ENCODE peak calls at places on chromosomes 11 and 22, in nine cellular contexts. One of them, this sample, is unnamed.

GRCh38 chr22:25849514-25849913 is 107.5 kb downstream of the MYO18B start:
- DNase-seq in osteocyte: no peak
- DNase-seq in esophagus squamous epithelium: no peak
- DNase-seq in naive thymus-derived CD8-positive, alpha-beta T cell: no peak
- DNase-seq in T-helper 9 cell: no peak
- DNase-seq in HCT116: no peak
- DNase-seq in NB4: no peak
- DNase-seq in H54: no peak
- DNase-seq in frontal cortex: no peak
- DNase-seq in this sample: no peak

GRCh38 chr22:20517422-20517821 is 10.0 kb downstream of the MED15 start:
- DNase-seq in osteocyte: no peak
- DNase-seq in esophagus squamous epithelium: no peak
- DNase-seq in naive thymus-derived CD8-positive, alpha-beta T cell: no peak
- DNase-seq in T-helper 9 cell: no peak
- DNase-seq in HCT116: no peak
- DNase-seq in NB4: no peak
- DNase-seq in H54: no peak
- DNase-seq in frontal cortex: no peak
- DNase-seq in this sample: no peak

GRCh38 chr11:67045314-67045713 is 11.3 kb upstream of the RHOD start:
- DNase-seq in osteocyte: no peak
- DNase-seq in esophagus squamous epithelium: no peak
- DNase-seq in naive thymus-derived CD8-positive, alpha-beta T cell: no peak
- DNase-seq in T-helper 9 cell: no peak
- DNase-seq in HCT116: peak; percentile 64
- DNase-seq in NB4: peak; percentile 83
- DNase-seq in H54: peak; percentile 89
- DNase-seq in frontal cortex: no peak
- DNase-seq in this sample: no peak

GRCh38 chr11:32088117-32088941 is 2.5 kb upstream of the RCN1 start:
- DNase-seq in osteocyte: peak; percentile 86
- DNase-seq in esophagus squamous epithelium: no peak
- DNase-seq in naive thymus-derived CD8-positive, alpha-beta T cell: no peak
- DNase-seq in T-helper 9 cell: no peak
- DNase-seq in HCT116: no peak
- DNase-seq in NB4: peak; percentile 86
- DNase-seq in H54: peak; percentile 60
- DNase-seq in frontal cortex: peak; percentile 12
- DNase-seq in this sample: peak; percentile 13

GRCh38 chr11:62545437-62546243 is 966 bp downstream of the AHNAK start:
- DNase-seq in osteocyte: peak; percentile 97
- DNase-seq in esophagus squamous epithelium: no peak
- DNase-seq in naive thymus-derived CD8-positive, alpha-beta T cell: no peak
- DNase-seq in T-helper 9 cell: peak; percentile 71
- DNase-seq in HCT116: peak; percentile 75
- DNase-seq in NB4: peak; percentile 99
- DNase-seq in H54: peak; percentile 79
- DNase-seq in frontal cortex: peak; percentile 75
- DNase-seq in this sample: peak; percentile 71

GRCh38 chr11:1163911-1164735 is 6.4 kb downstream of the MUC5AC start:
- DNase-seq in osteocyte: no peak
- DNase-seq in esophagus squamous epithelium: no peak
- DNase-seq in naive thymus-derived CD8-positive, alpha-beta T cell: no peak
- DNase-seq in T-helper 9 cell: no peak
- DNase-seq in HCT116: no peak
- DNase-seq in NB4: no peak
- DNase-seq in H54: no peak
- DNase-seq in frontal cortex: no peak
- DNase-seq in this sample: no peak

GRCh38 chr11:134372536-134372935 is 39.5 kb downstream of the B3GAT1 start:
- DNase-seq in osteocyte: no peak
- DNase-seq in esophagus squamous epithelium: no peak
- DNase-seq in naive thymus-derived CD8-positive, alpha-beta T cell: no peak
- DNase-seq in T-helper 9 cell: no peak
- DNase-seq in HCT116: no peak
- DNase-seq in NB4: no peak
- DNase-seq in H54: no peak
- DNase-seq in frontal cortex: no peak
- DNase-seq in this sample: no peak

GRCh38 chr11:130465259-130465658 is 16.8 kb downstream of the ADAMTS15 start:
- DNase-seq in osteocyte: no peak
- DNase-seq in esophagus squamous epithelium: no peak
- DNase-seq in naive thymus-derived CD8-positive, alpha-beta T cell: no peak
- DNase-seq in T-helper 9 cell: no peak
- DNase-seq in HCT116: no peak
- DNase-seq in NB4: peak; percentile 93
- DNase-seq in H54: no peak
- DNase-seq in frontal cortex: no peak
- DNase-seq in this sample: no peak

GRCh38 chr11:20937826-20938225 is 268.4 kb downstream of the NELL1 start:
- DNase-seq in osteocyte: no peak
- DNase-seq in esophagus squamous epithelium: no peak
- DNase-seq in naive thymus-derived CD8-positive, alpha-beta T cell: no peak
- DNase-seq in T-helper 9 cell: no peak
- DNase-seq in HCT116: no peak
- DNase-seq in NB4: no peak
- DNase-seq in H54: no peak
- DNase-seq in frontal cortex: no peak
- DNase-seq in this sample: no peak

GRCh38 chr22:43077121-43077877 is 11.9 kb downstream of the TTLL1 start:
- DNase-seq in osteocyte: no peak
- DNase-seq in esophagus squamous epithelium: no peak
- DNase-seq in naive thymus-derived CD8-positive, alpha-beta T cell: no peak
- DNase-seq in T-helper 9 cell: no peak
- DNase-seq in HCT116: no peak
- DNase-seq in NB4: no peak
- DNase-seq in H54: no peak
- DNase-seq in frontal cortex: peak; percentile 54
- DNase-seq in this sample: no peak

GRCh38 chr11:69876013-69876412 is 56.8 kb upstream of the FGF3 start:
- DNase-seq in osteocyte: peak; percentile 66
- DNase-seq in esophagus squamous epithelium: no peak
- DNase-seq in naive thymus-derived CD8-positive, alpha-beta T cell: no peak
- DNase-seq in T-helper 9 cell: no peak
- DNase-seq in HCT116: no peak
- DNase-seq in NB4: no peak
- DNase-seq in H54: no peak
- DNase-seq in frontal cortex: no peak
- DNase-seq in this sample: no peak

GRCh38 chr22:46002757-46003270 is 25.9 kb upstream of the WNT7B start:
- DNase-seq in osteocyte: no peak
- DNase-seq in esophagus squamous epithelium: no peak
- DNase-seq in naive thymus-derived CD8-positive, alpha-beta T cell: no peak
- DNase-seq in T-helper 9 cell: no peak
- DNase-seq in HCT116: no peak
- DNase-seq in NB4: peak; percentile 50
- DNase-seq in H54: peak; percentile 71
- DNase-seq in frontal cortex: no peak
- DNase-seq in this sample: no peak

GRCh38 chr11:61917357-61918109 is at the start of gene RAB3IL1:
- DNase-seq in osteocyte: peak; percentile 88
- DNase-seq in esophagus squamous epithelium: no peak
- DNase-seq in naive thymus-derived CD8-positive, alpha-beta T cell: no peak
- DNase-seq in T-helper 9 cell: no peak
- DNase-seq in HCT116: no peak
- DNase-seq in NB4: no peak
- DNase-seq in H54: peak; percentile 70
- DNase-seq in frontal cortex: peak; percentile 96
- DNase-seq in this sample: no peak

GRCh38 chr11:111598546-111598945 is 3.7 kb upstream of the SIK2 start:
- DNase-seq in osteocyte: no peak
- DNase-seq in esophagus squamous epithelium: no peak
- DNase-seq in naive thymus-derived CD8-positive, alpha-beta T cell: no peak
- DNase-seq in T-helper 9 cell: no peak
- DNase-seq in HCT116: no peak
- DNase-seq in NB4: no peak
- DNase-seq in H54: no peak
- DNase-seq in frontal cortex: no peak
- DNase-seq in this sample: no peak

GRCh38 chr11:122137081-122137793 is 21.2 kb upstream of the BLID start:
- DNase-seq in osteocyte: no peak
- DNase-seq in esophagus squamous epithelium: no peak
- DNase-seq in naive thymus-derived CD8-positive, alpha-beta T cell: no peak
- DNase-seq in T-helper 9 cell: no peak
- DNase-seq in HCT116: peak; percentile 79
- DNase-seq in NB4: no peak
- DNase-seq in H54: no peak
- DNase-seq in frontal cortex: no peak
- DNase-seq in this sample: no peak

GRCh38 chr11:89491141-89491690 is at the start of gene NOX4:
- DNase-seq in osteocyte: peak; percentile 92
- DNase-seq in esophagus squamous epithelium: no peak
- DNase-seq in naive thymus-derived CD8-positive, alpha-beta T cell: no peak
- DNase-seq in T-helper 9 cell: no peak
- DNase-seq in HCT116: no peak
- DNase-seq in NB4: no peak
- DNase-seq in H54: no peak
- DNase-seq in frontal cortex: peak; percentile 20
- DNase-seq in this sample: no peak

GRCh38 chr11:501683-502287 is 5.3 kb downstream of the RNH1 start:
- DNase-seq in osteocyte: no peak
- DNase-seq in esophagus squamous epithelium: no peak
- DNase-seq in naive thymus-derived CD8-positive, alpha-beta T cell: no peak
- DNase-seq in T-helper 9 cell: no peak
- DNase-seq in HCT116: no peak
- DNase-seq in NB4: no peak
- DNase-seq in H54: no peak
- DNase-seq in frontal cortex: no peak
- DNase-seq in this sample: no peak

GRCh38 chr11:20274031-20274430 is 89.5 kb upstream of the HTATIP2 start:
- DNase-seq in osteocyte: no peak
- DNase-seq in esophagus squamous epithelium: no peak
- DNase-seq in naive thymus-derived CD8-positive, alpha-beta T cell: no peak
- DNase-seq in T-helper 9 cell: no peak
- DNase-seq in HCT116: no peak
- DNase-seq in NB4: no peak
- DNase-seq in H54: no peak
- DNase-seq in frontal cortex: no peak
- DNase-seq in this sample: no peak

GRCh38 chr11:123194308-123195181 is 503 bp downstream of the CLMP start:
- DNase-seq in osteocyte: no peak
- DNase-seq in esophagus squamous epithelium: no peak
- DNase-seq in naive thymus-derived CD8-positive, alpha-beta T cell: no peak
- DNase-seq in T-helper 9 cell: no peak
- DNase-seq in HCT116: no peak
- DNase-seq in NB4: peak; percentile 18
- DNase-seq in H54: no peak
- DNase-seq in frontal cortex: no peak
- DNase-seq in this sample: no peak

GRCh38 chr11:75031224-75031753 is 42.6 kb downstream of the NEU3 start:
- DNase-seq in osteocyte: peak; percentile 65
- DNase-seq in esophagus squamous epithelium: no peak
- DNase-seq in naive thymus-derived CD8-positive, alpha-beta T cell: no peak
- DNase-seq in T-helper 9 cell: no peak
- DNase-seq in HCT116: no peak
- DNase-seq in NB4: no peak
- DNase-seq in H54: peak; percentile 68
- DNase-seq in frontal cortex: no peak
- DNase-seq in this sample: no peak

GRCh38 chr11:108963118-108963517 is 298.2 kb downstream of the DDX10 start:
- DNase-seq in osteocyte: no peak
- DNase-seq in esophagus squamous epithelium: no peak
- DNase-seq in naive thymus-derived CD8-positive, alpha-beta T cell: no peak
- DNase-seq in T-helper 9 cell: no peak
- DNase-seq in HCT116: no peak
- DNase-seq in NB4: no peak
- DNase-seq in H54: no peak
- DNase-seq in frontal cortex: no peak
- DNase-seq in this sample: no peak

GRCh38 chr11:2990617-2991476 is 1.3 kb downstream of the NAP1L4 start:
- DNase-seq in osteocyte: no peak
- DNase-seq in esophagus squamous epithelium: no peak
- DNase-seq in naive thymus-derived CD8-positive, alpha-beta T cell: no peak
- DNase-seq in T-helper 9 cell: no peak
- DNase-seq in HCT116: no peak
- DNase-seq in NB4: peak; percentile 48
- DNase-seq in H54: peak; percentile 26
- DNase-seq in frontal cortex: no peak
- DNase-seq in this sample: peak; percentile 57

GRCh38 chr11:1776944-1777715 is 13.4 kb upstream of the CTSD start:
- DNase-seq in osteocyte: no peak
- DNase-seq in esophagus squamous epithelium: no peak
- DNase-seq in naive thymus-derived CD8-positive, alpha-beta T cell: no peak
- DNase-seq in T-helper 9 cell: no peak
- DNase-seq in HCT116: no peak
- DNase-seq in NB4: no peak
- DNase-seq in H54: no peak
- DNase-seq in frontal cortex: no peak
- DNase-seq in this sample: no peak

GRCh38 chr11:127199306-127199801 is 198.8 kb upstream of the KIRREL3 start:
- DNase-seq in osteocyte: no peak
- DNase-seq in esophagus squamous epithelium: no peak
- DNase-seq in naive thymus-derived CD8-positive, alpha-beta T cell: no peak
- DNase-seq in T-helper 9 cell: no peak
- DNase-seq in HCT116: no peak
- DNase-seq in NB4: no peak
- DNase-seq in H54: no peak
- DNase-seq in frontal cortex: no peak
- DNase-seq in this sample: no peak

GRCh38 chr11:126772267-126772666 is 228.3 kb downstream of the KIRREL3 start:
- DNase-seq in osteocyte: no peak
- DNase-seq in esophagus squamous epithelium: no peak
- DNase-seq in naive thymus-derived CD8-positive, alpha-beta T cell: no peak
- DNase-seq in T-helper 9 cell: no peak
- DNase-seq in HCT116: no peak
- DNase-seq in NB4: no peak
- DNase-seq in H54: no peak
- DNase-seq in frontal cortex: no peak
- DNase-seq in this sample: no peak

GRCh38 chr11:65553301-65554001 is 4.7 kb downstream of the LTBP3 start:
- DNase-seq in osteocyte: no peak
- DNase-seq in esophagus squamous epithelium: no peak
- DNase-seq in naive thymus-derived CD8-positive, alpha-beta T cell: peak; percentile 82
- DNase-seq in T-helper 9 cell: peak; percentile 67
- DNase-seq in HCT116: no peak
- DNase-seq in NB4: peak; percentile 74
- DNase-seq in H54: no peak
- DNase-seq in frontal cortex: no peak
- DNase-seq in this sample: peak; percentile 67

GRCh38 chr22:21718492-21718891 is 17.1 kb downstream of the YPEL1 start:
- DNase-seq in osteocyte: no peak
- DNase-seq in esophagus squamous epithelium: no peak
- DNase-seq in naive thymus-derived CD8-positive, alpha-beta T cell: no peak
- DNase-seq in T-helper 9 cell: no peak
- DNase-seq in HCT116: no peak
- DNase-seq in NB4: no peak
- DNase-seq in H54: no peak
- DNase-seq in frontal cortex: no peak
- DNase-seq in this sample: no peak

GRCh38 chr11:27520226-27520625 is 13.7 kb upstream of the LIN7C start:
- DNase-seq in osteocyte: no peak
- DNase-seq in esophagus squamous epithelium: no peak
- DNase-seq in naive thymus-derived CD8-positive, alpha-beta T cell: no peak
- DNase-seq in T-helper 9 cell: no peak
- DNase-seq in HCT116: no peak
- DNase-seq in NB4: peak; percentile 3
- DNase-seq in H54: no peak
- DNase-seq in frontal cortex: no peak
- DNase-seq in this sample: no peak

GRCh38 chr11:125374398-125374797 is 121.7 kb downstream of the FEZ1 start:
- DNase-seq in osteocyte: no peak
- DNase-seq in esophagus squamous epithelium: no peak
- DNase-seq in naive thymus-derived CD8-positive, alpha-beta T cell: no peak
- DNase-seq in T-helper 9 cell: no peak
- DNase-seq in HCT116: no peak
- DNase-seq in NB4: no peak
- DNase-seq in H54: no peak
- DNase-seq in frontal cortex: no peak
- DNase-seq in this sample: no peak

GRCh38 chr11:76237041-76237649 is 30.8 kb upstream of the WNT11 start:
- DNase-seq in osteocyte: no peak
- DNase-seq in esophagus squamous epithelium: no peak
- DNase-seq in naive thymus-derived CD8-positive, alpha-beta T cell: no peak
- DNase-seq in T-helper 9 cell: no peak
- DNase-seq in HCT116: no peak
- DNase-seq in NB4: no peak
- DNase-seq in H54: no peak
- DNase-seq in frontal cortex: no peak
- DNase-seq in this sample: no peak

GRCh38 chr22:19876314-19876940 is 21.8 kb upstream of the GNB1L start:
- DNase-seq in osteocyte: no peak
- DNase-seq in esophagus squamous epithelium: no peak
- DNase-seq in naive thymus-derived CD8-positive, alpha-beta T cell: no peak
- DNase-seq in T-helper 9 cell: no peak
- DNase-seq in HCT116: no peak
- DNase-seq in NB4: no peak
- DNase-seq in H54: no peak
- DNase-seq in frontal cortex: no peak
- DNase-seq in this sample: no peak

This sample was measured in stimulated activated naive CD8-positive, alpha-beta T cell treated with anti-CD3 and anti-CD28 coated beads, Interleukin-15, Interleukin-2, amounts not matched to agents 100 U/mL and 50 U/mL, for 24 hours.